ENCODE peak calls at places on chromosomes 5 and 9, in five cellular contexts. L, R, K, V and D are unnamed samples.

GRCh38 chr9:19754921-19755320 is 33.9 kb downstream of the SLC24A2 start:
- DNase-seq in R (no peak), K (no peak), V (no peak), L (no peak), D (no peak)

GRCh38 chr5:141881886-141882285 is 3.7 kb upstream of the PCDH1 start:
- DNase-seq in L (no peak), V (peak; percentile 31), K (no peak), R (no peak), D (no peak)

GRCh38 chr5:100647461-100648230 is 112.5 kb downstream of the FAM174A start:
- DNase-seq in R (no peak), K (no peak), L (no peak), V (no peak), D (peak; percentile 84)

GRCh38 chr5:180723936-180724335 is 15.9 kb downstream of the OR2Y1 start:
- DNase-seq in K (no peak), L (no peak), V (no peak), R (no peak), D (no peak)

GRCh38 chr5:101605700-101606099 is 690.4 kb downstream of the SLCO4C1 start:
- DNase-seq in R (no peak), K (no peak), L (no peak), V (no peak), D (no peak)

GRCh38 chr5:159061834-159062530 is 37.7 kb downstream of the EBF1 start:
- DNase-seq in L (no peak), K (no peak), V (peak; percentile 46), R (no peak), D (no peak)

GRCh38 chr9:4891674-4892073 is 93.4 kb upstream of the JAK2 start:
- DNase-seq in R (no peak), K (no peak), V (no peak), L (no peak), D (no peak)

GRCh38 chr9:125361837-125362531 is 100.4 kb downstream of the GAPVD1 start:
- DNase-seq in V (no peak), L (peak; percentile 10), K (no peak), R (no peak), D (peak; percentile 47)

GRCh38 chr9:135248111-135248510 is 160.6 kb downstream of the OLFM1 start:
- DNase-seq in L (peak; percentile 8), V (no peak), R (no peak), K (no peak), D (peak; percentile 76)

GRCh38 chr9:38186372-38187115 is 117.5 kb upstream of the SHB start:
- DNase-seq in V (no peak), R (no peak), L (no peak), K (no peak), D (peak; percentile 84)

DNA sequence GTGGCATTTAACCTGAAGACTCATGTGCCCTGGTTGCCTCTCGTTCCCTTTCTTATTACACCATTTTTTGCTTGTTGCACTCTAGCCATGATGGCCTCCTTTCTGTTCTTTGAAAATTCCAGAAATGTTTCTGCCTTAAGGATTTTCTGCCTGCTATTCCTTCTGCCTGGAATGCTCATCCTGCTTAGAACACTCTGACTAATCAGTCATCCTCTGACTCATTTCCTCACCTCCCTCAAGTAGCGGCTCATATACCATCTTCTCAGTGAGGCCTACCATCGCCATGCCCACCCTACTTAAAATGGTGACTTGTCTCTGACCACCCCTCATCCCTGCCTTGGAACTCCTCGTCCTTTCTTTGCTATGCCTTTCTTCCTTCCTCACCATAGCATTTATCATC is 68.8 kb downstream of the KIF4B start:
- DNase-seq in V (no peak), K (no peak), L (peak; percentile 28), R (no peak), D (no peak)
- TF ChIP-seq JUND in V (peak; percentile 17), K (no peak), L (peak; percentile 81), R (no peak), D (no peak)

DNA sequence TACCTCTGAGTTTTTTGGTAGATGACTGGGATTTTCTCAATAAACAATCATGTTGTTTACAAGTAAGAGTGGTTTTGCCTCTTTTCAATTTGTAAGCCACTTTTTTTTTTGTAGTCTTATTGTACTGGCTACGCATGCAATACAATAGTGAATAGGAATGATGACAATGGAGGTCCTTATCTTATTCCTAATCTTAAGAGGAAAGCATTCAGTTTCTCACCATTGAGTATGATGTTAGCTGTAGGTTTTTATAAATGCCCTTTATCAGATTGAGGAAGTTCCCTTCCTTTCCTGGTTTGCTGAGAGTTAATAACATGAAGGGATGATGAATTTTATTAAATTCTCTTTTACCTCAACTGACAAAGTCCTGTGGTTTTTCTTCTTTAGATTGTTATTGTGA is 155.2 kb downstream of the ADAMTSL1 start:
- DNase-seq in L (no peak), V (no peak), K (no peak), R (no peak), D (no peak)
- TF ChIP-seq JUND in L (no peak), V (no peak), K (no peak), R (no peak), D (no peak)

GRCh38 chr5:34929720-34930526 is 564 bp downstream of the DNAJC21 start:
- DNase-seq in K (peak; percentile 26), V (peak; percentile 84), R (peak; percentile 77), L (peak; percentile 73), D (peak; percentile 95)

GRCh38 chr5:34926318-34926888 is 3.0 kb upstream of the DNAJC21 start:
- DNase-seq in V (no peak), K (no peak), L (no peak), R (no peak), D (no peak)

GRCh38 chr5:34927785-34928184 is 1.6 kb upstream of the DNAJC21 start:
- DNase-seq in R (no peak), V (no peak), L (no peak), K (no peak), D (no peak)

GRCh38 chr5:34929150-34929719 is at the start of gene DNAJC21:
- DNase-seq in R (peak; percentile 92), K (peak; percentile 88), L (peak; percentile 87), V (peak; percentile 98), D (peak; percentile 98)

DNA sequence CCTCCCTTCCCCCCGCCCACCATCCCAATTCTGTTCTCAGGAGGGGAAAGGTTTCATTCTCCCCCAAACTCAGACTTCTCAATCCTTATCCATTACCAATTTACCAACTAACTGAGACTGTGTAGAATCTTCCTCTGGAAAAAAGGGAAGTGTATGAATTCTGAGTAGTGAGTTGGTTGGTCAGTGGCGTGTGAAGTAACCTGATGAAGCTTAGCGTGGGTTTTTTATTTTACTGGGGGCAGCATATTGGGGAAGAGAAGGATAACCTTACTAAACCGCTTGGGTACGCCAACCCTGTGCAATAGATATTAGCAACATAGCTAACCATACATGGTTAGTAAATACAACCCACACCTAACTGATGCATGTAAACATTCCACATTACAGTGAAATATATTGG is 1.1 kb upstream of the DNAJC21 start:
- DNase-seq in L (no peak), K (no peak), R (no peak), V (no peak), D (no peak)
- TF ChIP-seq JUND in L (no peak), K (no peak), R (no peak), V (no peak), D (no peak)

GRCh38 chr5:138985256-138985655 is 110.1 kb upstream of the LRRTM2 start:
- DNase-seq in L (no peak), K (no peak), R (peak; percentile 21), V (no peak), D (no peak)
- TF ChIP-seq JUND in L (no peak), K (no peak), R (no peak), V (no peak), D (no peak)

GRCh38 chr5:5422819-5423515 is 490 bp downstream of the ICE1 start:
- DNase-seq in L (no peak), V (no peak), R (no peak), K (no peak), D (no peak)

GRCh38 chr5:5420251-5420650 is 2.2 kb upstream of the ICE1 start:
- DNase-seq in L (no peak), R (no peak), V (no peak), K (no peak), D (no peak)

GRCh38 chr5:5421961-5422818 is at the start of gene ICE1:
- DNase-seq in V (peak; percentile 97), K (peak; percentile 91), L (peak; percentile 96), R (peak; percentile 97), D (peak; percentile 98)

GRCh38 chr5:5419291-5420210 is 2.9 kb upstream of the ICE1 start:
- DNase-seq in V (peak; percentile 64), L (peak; percentile 48), K (no peak), R (peak; percentile 52), D (peak; percentile 44)

DNA sequence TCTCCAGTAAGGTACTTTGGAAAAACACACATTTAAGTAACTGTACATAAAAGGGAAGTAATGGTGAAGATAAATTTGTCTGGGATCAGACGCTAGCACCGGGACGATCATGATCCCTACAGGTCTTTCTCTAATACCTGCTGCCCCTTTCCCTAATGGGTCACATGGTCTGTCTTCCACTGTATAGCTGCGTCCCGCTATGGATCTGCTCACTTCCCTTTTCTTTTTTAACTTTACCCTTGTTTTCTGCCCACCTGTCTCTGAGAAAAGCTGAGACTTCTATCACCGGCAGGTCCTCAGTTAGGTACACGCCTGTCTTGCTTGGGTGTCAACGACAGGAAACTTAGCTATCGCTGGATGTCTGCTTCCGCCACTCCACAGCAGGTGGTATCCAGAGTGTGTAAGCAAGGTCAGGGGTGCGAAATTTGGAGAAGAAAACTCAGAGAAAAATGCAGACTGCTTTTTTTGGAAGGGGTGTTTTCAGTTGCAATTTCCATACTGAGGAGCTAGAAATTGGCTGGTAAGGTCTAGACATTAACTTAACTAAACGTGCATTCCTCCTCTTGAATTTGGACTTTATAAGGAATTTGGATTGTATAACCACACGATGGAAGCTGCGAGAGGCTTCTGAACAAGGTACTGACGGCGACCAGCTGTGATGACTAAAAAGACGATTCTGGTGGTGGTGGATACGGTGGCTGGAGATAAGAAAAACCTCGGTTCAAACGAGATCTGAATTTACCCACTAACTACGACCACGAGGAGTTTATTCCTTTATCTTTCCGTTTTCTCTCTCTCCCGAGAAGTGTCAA is 1.1 kb upstream of the ICE1 start:
- DNase-seq in L (no peak), K (no peak), R (no peak), V (no peak), D (no peak)
- TF ChIP-seq JUND in L (no peak), K (no peak), R (no peak), V (no peak), D (no peak)

GRCh38 chr5:176676361-176676824 is 29.1 kb downstream of the TSPAN17 start:
- DNase-seq in K (peak; percentile 61), R (peak; percentile 10), V (no peak), L (peak; percentile 32), D (no peak)
- TF ChIP-seq JUND in K (no peak), R (no peak), V (no peak), L (no peak), D (no peak)

DNA sequence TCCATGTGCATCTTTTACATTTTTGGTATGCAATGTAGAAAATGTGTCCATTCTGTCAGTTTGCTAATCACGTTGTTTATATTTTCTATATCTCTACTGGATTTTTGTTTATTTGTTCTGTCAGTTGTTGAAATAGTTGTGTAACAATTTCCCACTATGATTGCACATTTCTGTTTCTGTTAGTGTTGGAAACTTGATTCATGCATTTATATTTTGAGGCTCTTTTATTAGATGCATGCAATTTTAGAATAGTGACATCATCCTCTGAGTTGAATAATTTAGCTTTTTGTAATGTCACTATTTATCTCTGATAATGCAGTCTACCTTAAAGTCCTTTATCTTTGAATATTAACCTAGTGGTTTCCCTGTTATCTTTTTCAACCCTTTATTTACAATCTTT is 25.9 kb upstream of the LECT2 start:
- DNase-seq in R (no peak), V (no peak), K (no peak), L (no peak), D (no peak)
- TF ChIP-seq JUND in R (no peak), V (no peak), K (no peak), L (no peak), D (no peak)